ENCODE peak calls at places on chromosomes 11 and 22, in seven cellular contexts. One of them, this sample, is unnamed.

GRCh38 chr22:21984793-21985192 is 2.2 kb upstream of the TOP3B start:
- DNase-seq in uterus: no peak
- DNase-seq in GM23248: peak; percentile 44
- DNase-seq in ovary: no peak
- DNase-seq in MM.1S: no peak
- DNase-seq in lower lobe of right lung: no peak
- DNase-seq in Panc1: no peak
- DNase-seq in this sample: no peak

GRCh38 chr22:47237890-47238480 is 475.5 kb downstream of the TBC1D22A start:
- DNase-seq in uterus: no peak
- DNase-seq in GM23248: no peak
- DNase-seq in ovary: no peak
- DNase-seq in MM.1S: no peak
- DNase-seq in lower lobe of right lung: no peak
- DNase-seq in Panc1: no peak
- DNase-seq in this sample: no peak

GRCh38 chr11:61041755-61042518 is 60.4 kb upstream of the CD5 start:
- DNase-seq in uterus: peak; percentile 29
- DNase-seq in GM23248: no peak
- DNase-seq in ovary: peak; percentile 35
- DNase-seq in MM.1S: peak; percentile 90
- DNase-seq in lower lobe of right lung: no peak
- DNase-seq in Panc1: no peak
- DNase-seq in this sample: peak; percentile 91

GRCh38 chr11:12088047-12088481 is 22.3 kb upstream of the MICAL2 start:
- DNase-seq in uterus: no peak
- DNase-seq in GM23248: peak; percentile 90
- DNase-seq in ovary: no peak
- DNase-seq in MM.1S: no peak
- DNase-seq in lower lobe of right lung: no peak
- DNase-seq in Panc1: no peak
- DNase-seq in this sample: no peak

GRCh38 chr11:120337133-120337895 is 1.1 kb downstream of the ARHGEF12 start:
- DNase-seq in uterus: peak; percentile 49
- DNase-seq in GM23248: peak; percentile 45
- DNase-seq in ovary: peak; percentile 44
- DNase-seq in MM.1S: peak; percentile 46
- DNase-seq in lower lobe of right lung: no peak
- DNase-seq in Panc1: no peak
- DNase-seq in this sample: no peak

GRCh38 chr22:47213571-47214230 is 451.3 kb downstream of the TBC1D22A start:
- DNase-seq in uterus: no peak
- DNase-seq in GM23248: peak; percentile 54
- DNase-seq in ovary: no peak
- DNase-seq in MM.1S: peak; percentile 54
- DNase-seq in lower lobe of right lung: no peak
- DNase-seq in Panc1: peak; percentile 5
- DNase-seq in this sample: no peak

GRCh38 chr11:121451982-121452608 is at the start of gene SORL1:
- DNase-seq in uterus: peak; percentile 57
- DNase-seq in GM23248: peak; percentile 82
- DNase-seq in ovary: peak; percentile 74
- DNase-seq in MM.1S: peak; percentile 45
- DNase-seq in lower lobe of right lung: peak; percentile 86
- DNase-seq in Panc1: no peak
- DNase-seq in this sample: peak; percentile 73

GRCh38 chr22:32583921-32584335 is 109.3 kb downstream of the FBXO7 start:
- DNase-seq in uterus: no peak
- DNase-seq in GM23248: peak; percentile 55
- DNase-seq in ovary: no peak
- DNase-seq in MM.1S: no peak
- DNase-seq in lower lobe of right lung: no peak
- DNase-seq in Panc1: no peak
- DNase-seq in this sample: no peak

GRCh38 chr11:77823775-77824174 is 2.8 kb downstream of the AAMDC start:
- DNase-seq in uterus: no peak
- DNase-seq in GM23248: peak; percentile 53
- DNase-seq in ovary: no peak
- DNase-seq in MM.1S: no peak
- DNase-seq in lower lobe of right lung: no peak
- DNase-seq in Panc1: no peak
- DNase-seq in this sample: no peak

GRCh38 chr11:65883058-65883761 is 3.6 kb downstream of the CTSW start:
- DNase-seq in uterus: no peak
- DNase-seq in GM23248: no peak
- DNase-seq in ovary: no peak
- DNase-seq in MM.1S: no peak
- DNase-seq in lower lobe of right lung: peak; percentile 37
- DNase-seq in Panc1: no peak
- DNase-seq in this sample: no peak

GRCh38 chr22:23248583-23248982 is 68.3 kb downstream of the BCR start:
- DNase-seq in uterus: no peak
- DNase-seq in GM23248: peak; percentile 32
- DNase-seq in ovary: no peak
- DNase-seq in MM.1S: no peak
- DNase-seq in lower lobe of right lung: no peak
- DNase-seq in Panc1: no peak
- DNase-seq in this sample: no peak

GRCh38 chr11:9091044-9091936 is at the start of gene SCUBE2:
- DNase-seq in uterus: no peak
- DNase-seq in GM23248: peak; percentile 48
- DNase-seq in ovary: no peak
- DNase-seq in MM.1S: no peak
- DNase-seq in lower lobe of right lung: no peak
- DNase-seq in Panc1: no peak
- DNase-seq in this sample: no peak

DNA sequence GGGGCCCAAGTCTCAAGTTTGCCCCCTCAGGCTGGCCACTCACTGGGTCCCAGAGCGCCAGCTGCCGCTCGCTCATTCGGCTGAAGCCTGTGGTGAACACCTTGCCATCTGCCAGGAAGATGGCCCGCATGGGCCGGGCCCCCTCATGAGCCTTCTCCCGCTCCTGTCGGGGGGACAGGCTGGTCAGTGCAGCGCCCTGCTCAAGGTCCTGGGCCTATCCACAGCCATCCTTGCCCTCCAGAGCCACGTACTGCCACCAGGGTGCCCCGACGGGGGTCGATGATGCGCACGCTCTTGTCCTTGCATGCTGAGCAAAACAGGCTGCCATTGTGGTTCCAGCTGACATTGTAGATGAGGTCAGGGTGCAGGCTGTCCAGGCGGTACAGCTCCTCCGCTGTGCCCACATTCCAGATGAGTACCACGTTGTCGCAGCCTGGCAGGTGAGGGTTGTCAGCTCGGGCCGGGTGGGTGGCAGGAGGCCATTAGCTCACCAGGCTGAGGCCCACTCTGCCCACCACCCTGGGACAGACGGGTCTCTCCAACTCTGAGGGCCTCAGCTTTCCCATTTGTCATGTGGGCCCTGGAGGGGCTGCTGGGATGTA is 2.1 kb downstream of the CORO1B start:
- DNase-seq in uterus: no peak
- DNase-seq in GM23248: no peak
- DNase-seq in ovary: no peak
- DNase-seq in MM.1S: no peak
- DNase-seq in lower lobe of right lung: no peak
- DNase-seq in Panc1: no peak
- DNase-seq in this sample: no peak
- H3K4me1 ChIP-seq in uterus: no peaks in the 10 kb centered on the region
- H3K4me1 ChIP-seq in GM23248: peaks cover 3% of the 10 kb centered on the region
- H3K4me1 ChIP-seq in ovary: peaks cover 4% of the 10 kb centered on the region
- H3K4me1 ChIP-seq in MM.1S: peaks cover 4% of the 10 kb centered on the region
- H3K4me1 ChIP-seq in lower lobe of right lung: peaks cover 49% of the 10 kb centered on the region
- H3K4me1 ChIP-seq in Panc1: peaks cover 59% of the 10 kb centered on the region
- H3K4me1 ChIP-seq in this sample: peaks cover 69% of the 10 kb centered on the region

DNA sequence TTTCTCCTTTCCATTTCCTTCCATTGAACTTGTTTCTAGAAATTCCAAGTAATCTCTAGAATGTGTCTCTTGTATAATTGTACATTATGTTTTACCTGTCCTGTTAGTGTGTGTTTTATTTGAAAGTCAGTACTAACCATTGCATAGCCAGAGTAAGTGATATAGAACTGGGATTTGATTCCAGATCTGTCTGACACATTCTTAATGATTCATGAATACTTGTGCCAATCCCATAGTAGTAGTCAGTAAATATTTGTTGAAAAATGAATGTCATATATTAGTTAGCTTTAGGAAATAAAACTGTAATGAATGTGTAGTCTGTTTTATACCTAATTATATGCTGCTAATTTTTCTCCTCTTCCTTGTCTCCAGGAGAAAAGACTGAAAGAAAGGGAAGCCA is 186.9 kb downstream of the DDX10 start:
- DNase-seq in uterus: no peak
- DNase-seq in GM23248: no peak
- DNase-seq in ovary: no peak
- DNase-seq in MM.1S: no peak
- DNase-seq in lower lobe of right lung: no peak
- DNase-seq in Panc1: no peak
- DNase-seq in this sample: no peak
- H3K4me3 ChIP-seq in uterus: no peak overlapping the region
- H3K4me3 ChIP-seq in GM23248: no peak overlapping the region
- H3K4me3 ChIP-seq in ovary: no peak overlapping the region
- H3K4me3 ChIP-seq in MM.1S: no peak overlapping the region
- H3K4me3 ChIP-seq in lower lobe of right lung: no peak overlapping the region
- H3K4me3 ChIP-seq in Panc1: no peak overlapping the region
- H3K4me3 ChIP-seq in this sample: no peak overlapping the region

GRCh38 chr11:15968461-15969130 is 387.8 kb downstream of the SOX6 start:
- DNase-seq in uterus: no peak
- DNase-seq in GM23248: no peak
- DNase-seq in ovary: no peak
- DNase-seq in MM.1S: no peak
- DNase-seq in lower lobe of right lung: no peak
- DNase-seq in Panc1: no peak
- DNase-seq in this sample: no peak

GRCh38 chr11:15971215-15971546 is 385.2 kb downstream of the SOX6 start:
- DNase-seq in uterus: no peak
- DNase-seq in GM23248: no peak
- DNase-seq in ovary: no peak
- DNase-seq in MM.1S: no peak
- DNase-seq in lower lobe of right lung: no peak
- DNase-seq in Panc1: no peak
- DNase-seq in this sample: no peak

GRCh38 chr11:15969281-15969680 is 387.1 kb downstream of the SOX6 start:
- DNase-seq in uterus: peak; percentile 41
- DNase-seq in GM23248: peak; percentile 86
- DNase-seq in ovary: peak; percentile 57
- DNase-seq in MM.1S: peak; percentile 85
- DNase-seq in lower lobe of right lung: no peak
- DNase-seq in Panc1: peak; percentile 25
- DNase-seq in this sample: no peak

GRCh38 chr11:15969701-15970329 is 386.5 kb downstream of the SOX6 start:
- DNase-seq in uterus: no peak
- DNase-seq in GM23248: peak; percentile 84
- DNase-seq in ovary: no peak
- DNase-seq in MM.1S: no peak
- DNase-seq in lower lobe of right lung: no peak
- DNase-seq in Panc1: no peak
- DNase-seq in this sample: no peak

DNA sequence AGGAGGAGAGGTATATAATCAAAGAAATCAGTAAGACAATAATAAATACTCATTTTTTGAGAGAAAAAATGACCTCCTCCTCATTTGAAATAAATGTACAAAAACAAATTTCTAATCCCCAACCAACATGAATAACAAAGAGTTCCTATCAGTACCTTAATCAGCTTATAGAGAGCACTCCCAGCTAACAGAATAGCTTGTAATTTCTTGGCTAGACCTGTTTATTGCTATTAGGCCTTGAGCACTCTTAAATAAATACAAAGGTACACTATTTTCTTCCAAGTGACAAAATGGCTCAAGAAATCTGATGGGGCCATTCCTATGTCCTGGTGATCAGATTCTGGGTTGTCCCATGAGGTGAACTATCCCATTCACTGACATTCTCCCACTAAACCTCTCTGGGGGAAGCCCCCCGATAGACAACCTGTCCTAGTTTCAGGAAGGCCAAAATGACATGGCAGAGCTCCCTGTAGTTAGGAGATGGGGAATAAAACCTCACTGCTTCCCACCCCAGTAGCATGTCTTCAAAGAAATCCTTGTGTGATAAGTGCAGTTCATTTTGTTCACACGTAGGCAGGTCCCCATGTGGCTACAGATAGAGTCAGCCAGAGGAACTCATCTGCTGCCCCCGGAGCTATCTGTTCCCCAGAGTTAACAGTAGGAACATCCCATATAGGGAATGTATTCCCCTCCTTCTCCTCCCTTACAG is 385.7 kb downstream of the SOX6 start:
- DNase-seq in uterus: no peak
- DNase-seq in GM23248: no peak
- DNase-seq in ovary: no peak
- DNase-seq in MM.1S: no peak
- DNase-seq in lower lobe of right lung: no peak
- DNase-seq in Panc1: no peak
- DNase-seq in this sample: no peak
- H3K27ac ChIP-seq in uterus: no peak overlapping the region
- H3K27ac ChIP-seq in GM23248: peak overlapping the region; percentile 76
- H3K27ac ChIP-seq in ovary: no peak overlapping the region
- H3K27ac ChIP-seq in MM.1S: no peak overlapping the region
- H3K27ac ChIP-seq in lower lobe of right lung: no peak overlapping the region
- H3K27ac ChIP-seq in Panc1: no peak overlapping the region
- H3K27ac ChIP-seq in this sample: no peak overlapping the region

GRCh38 chr22:39241632-39242388 is 3.0 kb downstream of the PDGFB start:
- DNase-seq in uterus: no peak
- DNase-seq in GM23248: peak; percentile 21
- DNase-seq in ovary: no peak
- DNase-seq in MM.1S: no peak
- DNase-seq in lower lobe of right lung: no peak
- DNase-seq in Panc1: no peak
- DNase-seq in this sample: peak; percentile 78
- H3K4me1 ChIP-seq in uterus: no peaks in the 10 kb centered on the region
- H3K4me1 ChIP-seq in GM23248: peaks cover 12% of the 10 kb centered on the region
- H3K4me1 ChIP-seq in ovary: peaks cover 5% of the 10 kb centered on the region
- H3K4me1 ChIP-seq in MM.1S: peaks cover 35% of the 10 kb centered on the region
- H3K4me1 ChIP-seq in lower lobe of right lung: peaks cover 83% of the 10 kb centered on the region
- H3K4me1 ChIP-seq in Panc1: peaks cover 48% of the 10 kb centered on the region
- H3K4me1 ChIP-seq in this sample: peaks cover 67% of the 10 kb centered on the region

GRCh38 chr22:29692327-29692640 is 27.5 kb upstream of the CABP7 start:
- DNase-seq in uterus: no peak
- DNase-seq in GM23248: no peak
- DNase-seq in ovary: no peak
- DNase-seq in MM.1S: no peak
- DNase-seq in lower lobe of right lung: no peak
- DNase-seq in Panc1: no peak
- DNase-seq in this sample: no peak
- H3K4me3 ChIP-seq in uterus: no peak overlapping the region
- H3K4me3 ChIP-seq in GM23248: no peak overlapping the region
- H3K4me3 ChIP-seq in ovary: no peak overlapping the region
- H3K4me3 ChIP-seq in MM.1S: no peak overlapping the region
- H3K4me3 ChIP-seq in lower lobe of right lung: no peak overlapping the region
- H3K4me3 ChIP-seq in Panc1: no peak overlapping the region
- H3K4me3 ChIP-seq in this sample: no peak overlapping the region